ENCODE peak calls at places on chromosomes 4 and X, in four cellular contexts. V is T-helper 2 cell, A is HepG2, P is H7. G is an unnamed sample.
A peak's percentile ranks its signal among the peaks of the same experiment; 100 is the strongest.

GRCh38 chr4:79298484-79298883 is 27.4 kb downstream of the NAA11 start:
- DNase-seq in V (no peak), A (no peak), P (no peak), G (no peak)

GRCh38 chr4:4855293-4856070 is 4.0 kb upstream of the MSX1 start:
- DNase-seq in V (no peak), A (no peak), P (peak; percentile 58), G (no peak)

GRCh38 chrX:21738145-21738949 is 19.6 kb downstream of the SMPX start:
- DNase-seq in V (no peak), A (no peak), P (peak; percentile 52), G (no peak)

GRCh38 chr4:163815776-163816175 is 321.3 kb downstream of the TMA16 start:
- DNase-seq in V (no peak), A (no peak), P (no peak), G (no peak)

GRCh38 chr4:112036881-112037280 is 108.4 kb upstream of the FAM241A start:
- DNase-seq in V (no peak), A (no peak), P (no peak), G (no peak)

GRCh38 chr4:84232311-84233095 is 266.6 kb downstream of the NKX6-1 start:
- DNase-seq in V (no peak), A (no peak), P (no peak), G (no peak)

GRCh38 chr4:115537387-115537786 is 424.0 kb upstream of the NDST4 start:
- DNase-seq in V (no peak), A (no peak), P (no peak), G (no peak)

GRCh38 chr4:179766938-179767337 is 2324.7 kb upstream of the AGA start:
- DNase-seq in V (no peak), A (no peak), P (no peak), G (no peak)

GRCh38 chr4:92163348-92163747 is 140.4 kb upstream of the GRID2 start:
- DNase-seq in V (no peak), A (no peak), P (no peak), G (no peak)

GRCh38 chr4:121155893-121156292 is 8.2 kb downstream of the TNIP3 start:
- DNase-seq in V (no peak), A (no peak), P (no peak), G (no peak)

GRCh38 chr4:172791841-172792240 is 376.8 kb upstream of the GALNT7 start:
- DNase-seq in V (no peak), A (no peak), P (no peak), G (no peak)

GRCh38 chrX:19017271-19017670 is 33.4 kb upstream of the PHKA2 start:
- DNase-seq in V (no peak), A (peak; percentile 13), P (peak; percentile 80), G (no peak)

GRCh38 chr4:82891728-82892466 is 944 bp upstream of the SEC31A start:
- DNase-seq in V (no peak), A (no peak), P (no peak), G (no peak)

G was measured in effector CD4-positive, alpha-beta T cell.